ENCODE peak calls at places on chromosomes 7 and 10, in four cellular contexts. D is GM23338, G is transverse colon, X is sigmoid colon. O is an unnamed sample.
A peak's percentile ranks its signal among the peaks of the same experiment; 100 is the strongest.

GRCh38 chr10:79182122-79182521 is 113.4 kb downstream of the ZMIZ1 start:
- DNase-seq in D (no peak), G (no peak), X (no peak), O (no peak)

GRCh38 chr10:70368774-70369482 is 13.5 kb downstream of the LRRC20 start:
- DNase-seq in D (peak; percentile 59), G (no peak), X (no peak), O (no peak)

GRCh38 chr10:101720606-101721230 is 25.7 kb upstream of the FBXW4 start:
- DNase-seq in D (no peak), G (no peak), X (no peak), O (no peak)

GRCh38 chr10:29183304-29183918 is 105.5 kb upstream of the LYZL1 start:
- DNase-seq in D (peak; percentile 39), G (no peak), X (no peak), O (no peak)

GRCh38 chr7:144452064-144452463 is 48.6 kb upstream of the NOBOX start:
- DNase-seq in D (no peak), G (no peak), X (no peak), O (no peak)

GRCh38 chr7:27192546-27193334 is 7.2 kb downstream of the HOXA13 start:
- DNase-seq in D (no peak), G (peak; percentile 63), X (peak; percentile 86), O (no peak)

GRCh38 chr7:155663942-155664341 is 19.5 kb downstream of the RBM33 start:
- DNase-seq in D (no peak), G (no peak), X (no peak), O (no peak)

GRCh38 chr7:24025094-24025493 is 258.9 kb upstream of the NPY start:
- DNase-seq in D (peak; percentile 3), G (no peak), X (no peak), O (no peak)

GRCh38 chr10:73495226-73495883 is 469 bp downstream of the PPP3CB start:
- DNase-seq in D (peak; percentile 70), G (peak; percentile 95), X (peak; percentile 93), O (peak; percentile 95)

GRCh38 chr10:30282226-30282625 is 66.9 kb downstream of the MTPAP start:
- DNase-seq in D (no peak), G (no peak), X (no peak), O (no peak)

GRCh38 chr7:36301914-36302771 is 87.5 kb upstream of the ANLN start:
- DNase-seq in D (no peak), G (no peak), X (no peak), O (peak; percentile 19)

GRCh38 chr10:98486421-98486820 is 39.7 kb upstream of the HPS1 start:
- DNase-seq in D (no peak), G (no peak), X (no peak), O (no peak)

GRCh38 chr7:124071843-124072242 is 39.0 kb upstream of the TMEM229A start:
- DNase-seq in D (no peak), G (no peak), X (no peak), O (no peak)

DNA sequence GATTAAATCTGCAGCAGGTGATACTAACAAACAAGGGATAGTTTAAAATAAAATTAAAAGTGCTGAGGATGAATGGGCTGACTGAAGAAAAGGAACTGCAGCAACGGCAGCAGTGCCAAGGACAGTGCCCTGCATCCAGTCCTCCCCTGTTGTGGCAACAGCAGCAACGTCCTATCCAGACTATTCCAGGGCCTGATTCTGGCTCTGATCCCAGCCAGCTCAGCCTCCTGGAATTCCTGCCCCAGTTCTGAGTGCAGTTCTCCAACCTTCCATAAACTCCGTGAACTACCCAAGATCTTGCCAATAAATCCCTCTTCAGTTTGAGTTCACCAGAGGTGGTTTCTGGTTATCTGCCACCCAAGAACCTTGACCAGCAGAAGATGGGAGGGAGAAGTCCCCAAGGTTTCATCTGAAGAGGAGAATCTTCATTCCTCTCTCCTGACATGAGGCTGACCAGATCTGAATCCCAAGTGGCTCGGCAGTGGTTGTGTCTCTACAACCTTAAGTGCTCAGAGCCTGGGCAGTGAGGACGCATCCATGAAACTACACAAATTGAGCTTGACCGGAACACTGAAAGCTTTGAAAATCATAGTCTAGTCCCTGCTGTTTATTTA is 115.8 kb downstream of the SORBS1 start:
- DNase-seq in D (no peak), G (peak; percentile 69), X (peak; percentile 94), O (no peak)
- H3K4me3 ChIP-seq in D (no peak overlapping the region), G (no peak overlapping the region), X (no peak overlapping the region), O (no peak overlapping the region)

GRCh38 chr7:16619979-16620408 is 25.6 kb downstream of the ANKMY2 start:
- DNase-seq in D (no peak), G (no peak), X (no peak), O (no peak)
- TF ChIP-seq POLR2AphosphoS5 in D (no peak), G (no peak), X (no peak), O (no peak)

GRCh38 chr10:61896854-61897661 is 4.4 kb upstream of the ARID5B start:
- DNase-seq in D (peak; percentile 95), G (peak; percentile 58), X (peak; percentile 73), O (peak; percentile 88)
- H3K27ac ChIP-seq in D (no peak overlapping the region), G (peak overlapping the region; percentile 98), X (peak overlapping the region; percentile 98), O (peak overlapping the region; percentile 85)

DNA sequence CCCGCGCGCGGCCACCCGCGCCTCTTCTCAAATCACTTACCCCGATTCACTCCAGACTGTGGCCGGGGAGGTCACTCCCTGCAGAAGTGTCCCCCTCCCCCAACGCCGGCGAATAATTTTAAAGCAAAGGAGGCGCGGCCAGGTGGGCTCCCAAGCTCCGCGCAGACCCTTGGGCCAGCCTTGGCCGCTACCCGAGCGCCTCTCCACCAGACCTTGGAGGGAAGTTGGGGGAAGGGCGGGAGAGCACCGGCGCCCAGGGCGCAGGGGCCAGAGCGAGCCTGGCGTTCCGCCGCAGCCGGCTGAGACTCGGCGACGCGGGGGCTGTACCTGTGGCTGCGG is 270 bp downstream of the MKX start:
- DNase-seq in D (peak; percentile 83), G (peak; percentile 7), X (peak; percentile 65), O (no peak)
- H3K4me3 ChIP-seq in D (peak overlapping the region; percentile 88), G (peak overlapping the region; percentile 95), X (peak overlapping the region; percentile 78), O (no peak overlapping the region)

DNA sequence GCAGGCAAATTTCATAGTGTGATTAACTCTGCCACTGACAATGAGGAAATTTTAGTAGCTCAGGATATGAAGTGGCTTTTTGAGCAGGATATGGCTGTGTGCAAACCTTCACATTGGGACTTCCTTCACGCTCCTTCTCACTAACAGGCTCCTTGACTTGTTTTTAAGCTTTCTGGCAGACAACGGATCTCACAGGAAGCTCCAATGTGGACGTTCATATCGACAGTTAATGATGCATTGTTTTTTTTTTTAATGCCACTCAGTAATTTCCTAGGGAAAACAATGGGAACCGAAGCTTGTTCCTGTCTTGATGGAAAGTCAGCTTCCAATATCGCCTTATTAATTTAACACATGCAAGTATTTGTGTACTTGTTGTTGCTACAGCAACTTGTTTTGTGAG is 84.8 kb downstream of the NRP1 start:
- DNase-seq in D (no peak), G (no peak), X (no peak), O (no peak)
- TF ChIP-seq POLR2AphosphoS5 in D (no peak), G (no peak), X (no peak), O (no peak)

DNA sequence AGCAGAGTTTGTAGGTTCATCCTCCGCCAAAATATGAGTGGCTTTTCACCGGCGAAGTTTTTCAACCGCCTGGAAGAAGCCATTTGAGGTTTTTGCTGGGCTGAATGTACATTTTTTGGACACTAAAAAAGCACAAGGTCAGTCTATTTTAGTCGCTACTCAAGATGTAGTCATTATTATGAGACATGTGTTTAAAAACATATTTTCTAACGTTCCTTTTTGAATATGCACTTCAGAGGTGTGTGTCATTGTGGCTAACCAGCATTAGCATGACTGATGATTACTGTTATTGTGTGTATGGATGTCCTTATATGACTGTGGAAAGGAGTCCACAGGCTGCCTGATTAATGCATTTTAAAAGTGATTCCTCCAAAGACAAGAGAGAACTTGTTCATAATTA is 605.4 kb downstream of the INHBA start:
- DNase-seq in D (no peak), G (no peak), X (no peak), O (no peak)
- H3K27ac ChIP-seq in D (no peak overlapping the region), G (no peak overlapping the region), X (no peak overlapping the region), O (no peak overlapping the region)

DNA sequence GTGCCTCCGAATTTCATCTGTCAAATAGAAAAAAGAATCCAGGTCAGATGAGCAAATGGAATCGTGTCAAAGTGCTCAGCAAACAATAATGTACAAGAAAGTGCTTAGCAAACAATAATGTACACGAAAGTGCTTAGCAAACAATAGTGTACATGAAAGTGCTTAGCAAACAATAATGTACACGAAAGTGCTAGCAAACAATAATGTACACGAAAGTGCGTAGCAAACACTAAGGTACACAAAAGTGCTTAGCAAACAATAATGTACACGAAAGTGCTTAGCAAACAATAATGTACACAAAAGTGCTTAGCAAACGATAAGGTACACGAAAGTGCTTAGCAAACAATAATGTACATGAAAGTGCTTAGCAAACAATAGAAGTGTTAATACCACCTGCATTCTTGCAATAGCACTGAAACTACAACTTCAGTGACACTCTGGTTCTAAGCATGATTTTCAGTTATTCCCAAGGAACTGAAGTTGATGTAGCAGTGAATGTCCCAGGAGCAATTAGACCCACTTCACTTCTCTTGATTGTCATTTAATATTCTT is 33.4 kb upstream of the MYL10 start:
- DNase-seq in D (no peak), G (no peak), X (no peak), O (no peak)
- H3K4me3 ChIP-seq in D (no peak overlapping the region), G (no peak overlapping the region), X (no peak overlapping the region), O (no peak overlapping the region)

GRCh38 chr10:22795546-22795945 is 81.2 kb upstream of the PIP4K2A start:
- DNase-seq in D (no peak), G (no peak), X (no peak), O (no peak)

GRCh38 chr10:22792161-22792560 is 77.8 kb upstream of the PIP4K2A start:
- DNase-seq in D (no peak), G (no peak), X (no peak), O (no peak)

GRCh38 chr10:22791655-22792054 is 77.3 kb upstream of the PIP4K2A start:
- DNase-seq in D (no peak), G (no peak), X (no peak), O (no peak)
- TF ChIP-seq POLR2AphosphoS5 in D (no peak), G (no peak), X (no peak), O (no peak)